ENCODE peak calls at places on chromosomes 12 and 14, in nine cellular contexts. One of them, this sample, is unnamed.

GRCh38 chr14:41609704-41610183 is 3.1 kb downstream of the LRFN5 start:
- DNase-seq in lower leg skin: peak
- DNase-seq in thoracic aorta: no peak
- DNase-seq in heart right ventricle: peak
- DNase-seq in GM20000: peak
- DNase-seq in kidney: peak
- DNase-seq in cardiac fibroblast: peak
- DNase-seq in progenitor cell of endocrine pancreas: peak
- DNase-seq in dorsolateral prefrontal cortex: peak
- DNase-seq in this sample: no peak

GRCh38 chr14:59939828-59940227 is 19.9 kb downstream of the LRRC9 start:
- DNase-seq in lower leg skin: no peak
- DNase-seq in thoracic aorta: no peak
- DNase-seq in GM20000: no peak
- DNase-seq in heart right ventricle: no peak
- DNase-seq in cardiac fibroblast: no peak
- DNase-seq in progenitor cell of endocrine pancreas: no peak
- DNase-seq in kidney: no peak
- DNase-seq in dorsolateral prefrontal cortex: no peak
- DNase-seq in this sample: no peak

GRCh38 chr14:65210118-65210826 is 108.0 kb upstream of the MAX start:
- DNase-seq in progenitor cell of endocrine pancreas: no peak
- DNase-seq in thoracic aorta: no peak
- DNase-seq in kidney: no peak
- DNase-seq in heart right ventricle: no peak
- DNase-seq in GM20000: no peak
- DNase-seq in lower leg skin: no peak
- DNase-seq in cardiac fibroblast: peak
- DNase-seq in dorsolateral prefrontal cortex: no peak
- DNase-seq in this sample: no peak

GRCh38 chr14:81474685-81475324 is 58.8 kb downstream of the SEL1L start:
- DNase-seq in progenitor cell of endocrine pancreas: no peak
- DNase-seq in dorsolateral prefrontal cortex: no peak
- DNase-seq in kidney: no peak
- DNase-seq in thoracic aorta: no peak
- DNase-seq in GM20000: no peak
- DNase-seq in lower leg skin: no peak
- DNase-seq in cardiac fibroblast: no peak
- DNase-seq in heart right ventricle: no peak
- DNase-seq in this sample: no peak

GRCh38 chr12:46933947-46934346 is 108.2 kb upstream of the SLC38A4 start:
- DNase-seq in GM20000: no peak
- DNase-seq in thoracic aorta: no peak
- DNase-seq in heart right ventricle: no peak
- DNase-seq in kidney: no peak
- DNase-seq in dorsolateral prefrontal cortex: no peak
- DNase-seq in lower leg skin: no peak
- DNase-seq in cardiac fibroblast: peak
- DNase-seq in progenitor cell of endocrine pancreas: no peak
- DNase-seq in this sample: no peak

GRCh38 chr14:77730976-77731497 is 23.1 kb downstream of the SLIRP start:
- DNase-seq in lower leg skin: no peak
- DNase-seq in heart right ventricle: no peak
- DNase-seq in cardiac fibroblast: no peak
- DNase-seq in kidney: no peak
- DNase-seq in progenitor cell of endocrine pancreas: no peak
- DNase-seq in dorsolateral prefrontal cortex: no peak
- DNase-seq in thoracic aorta: no peak
- DNase-seq in GM20000: no peak
- DNase-seq in this sample: no peak

GRCh38 chr12:113461666-113462065 is 10.0 kb downstream of the LHX5 start:
- DNase-seq in cardiac fibroblast: peak
- DNase-seq in lower leg skin: no peak
- DNase-seq in dorsolateral prefrontal cortex: no peak
- DNase-seq in progenitor cell of endocrine pancreas: no peak
- DNase-seq in heart right ventricle: no peak
- DNase-seq in kidney: no peak
- DNase-seq in thoracic aorta: no peak
- DNase-seq in GM20000: peak
- DNase-seq in this sample: no peak

GRCh38 chr12:117098361-117099217 is 627 bp downstream of the TESC start:
- DNase-seq in thoracic aorta: no peak
- DNase-seq in heart right ventricle: no peak
- DNase-seq in lower leg skin: no peak
- DNase-seq in progenitor cell of endocrine pancreas: no peak
- DNase-seq in kidney: peak
- DNase-seq in GM20000: peak
- DNase-seq in cardiac fibroblast: no peak
- DNase-seq in dorsolateral prefrontal cortex: no peak
- DNase-seq in this sample: no peak

GRCh38 chr12:91276529-91276928 is 93.9 kb upstream of the DCN start:
- DNase-seq in kidney: no peak
- DNase-seq in heart right ventricle: no peak
- DNase-seq in GM20000: no peak
- DNase-seq in dorsolateral prefrontal cortex: no peak
- DNase-seq in progenitor cell of endocrine pancreas: no peak
- DNase-seq in thoracic aorta: no peak
- DNase-seq in cardiac fibroblast: no peak
- DNase-seq in lower leg skin: no peak
- DNase-seq in this sample: no peak

GRCh38 chr12:127583041-127583440 is 683.9 kb upstream of the TMEM132C start:
- DNase-seq in GM20000: no peak
- DNase-seq in kidney: no peak
- DNase-seq in progenitor cell of endocrine pancreas: no peak
- DNase-seq in lower leg skin: no peak
- DNase-seq in cardiac fibroblast: no peak
- DNase-seq in thoracic aorta: no peak
- DNase-seq in heart right ventricle: no peak
- DNase-seq in dorsolateral prefrontal cortex: no peak
- DNase-seq in this sample: no peak

GRCh38 chr12:54357802-54358619 is 6.3 kb downstream of the GPR84 start:
- DNase-seq in dorsolateral prefrontal cortex: no peak
- DNase-seq in progenitor cell of endocrine pancreas: no peak
- DNase-seq in thoracic aorta: no peak
- DNase-seq in kidney: no peak
- DNase-seq in heart right ventricle: no peak
- DNase-seq in GM20000: peak
- DNase-seq in lower leg skin: no peak
- DNase-seq in cardiac fibroblast: peak
- DNase-seq in this sample: no peak

GRCh38 chr12:54356228-54356627 is 8.1 kb downstream of the GPR84 start:
- DNase-seq in cardiac fibroblast: no peak
- DNase-seq in thoracic aorta: no peak
- DNase-seq in dorsolateral prefrontal cortex: no peak
- DNase-seq in kidney: no peak
- DNase-seq in GM20000: no peak
- DNase-seq in progenitor cell of endocrine pancreas: no peak
- DNase-seq in heart right ventricle: no peak
- DNase-seq in lower leg skin: no peak
- DNase-seq in this sample: no peak

GRCh38 chr12:54356951-54357356 is 7.3 kb downstream of the GPR84 start:
- DNase-seq in GM20000: no peak
- DNase-seq in heart right ventricle: no peak
- DNase-seq in cardiac fibroblast: no peak
- DNase-seq in kidney: no peak
- DNase-seq in progenitor cell of endocrine pancreas: no peak
- DNase-seq in dorsolateral prefrontal cortex: no peak
- DNase-seq in lower leg skin: no peak
- DNase-seq in thoracic aorta: no peak
- DNase-seq in this sample: no peak

GRCh38 chr12:54352891-54353874 is 11.1 kb downstream of the GPR84 start:
- DNase-seq in progenitor cell of endocrine pancreas: no peak
- DNase-seq in lower leg skin: no peak
- DNase-seq in heart right ventricle: no peak
- DNase-seq in dorsolateral prefrontal cortex: no peak
- DNase-seq in cardiac fibroblast: peak
- DNase-seq in GM20000: no peak
- DNase-seq in kidney: no peak
- DNase-seq in thoracic aorta: no peak
- DNase-seq in this sample: no peak

GRCh38 chr12:54355104-54355815 is 9.0 kb downstream of the GPR84 start:
- DNase-seq in kidney: no peak
- DNase-seq in thoracic aorta: no peak
- DNase-seq in lower leg skin: no peak
- DNase-seq in progenitor cell of endocrine pancreas: no peak
- DNase-seq in cardiac fibroblast: no peak
- DNase-seq in heart right ventricle: no peak
- DNase-seq in GM20000: no peak
- DNase-seq in dorsolateral prefrontal cortex: no peak
- DNase-seq in this sample: no peak
- TF ChIP-seq CTCF in kidney: no peak
- TF ChIP-seq CTCF in thoracic aorta: no peak
- TF ChIP-seq CTCF in lower leg skin: no peak
- TF ChIP-seq CTCF in progenitor cell of endocrine pancreas: peak
- TF ChIP-seq CTCF in cardiac fibroblast: peak
- TF ChIP-seq CTCF in heart right ventricle: no peak
- TF ChIP-seq CTCF in GM20000: no peak
- TF ChIP-seq CTCF in dorsolateral prefrontal cortex: no peak
- TF ChIP-seq CTCF in this sample: no peak

GRCh38 chr14:63200767-63201166 is 3.5 kb upstream of the RHOJ start:
- DNase-seq in kidney: no peak
- DNase-seq in cardiac fibroblast: no peak
- DNase-seq in progenitor cell of endocrine pancreas: no peak
- DNase-seq in thoracic aorta: no peak
- DNase-seq in lower leg skin: no peak
- DNase-seq in dorsolateral prefrontal cortex: no peak
- DNase-seq in GM20000: no peak
- DNase-seq in heart right ventricle: no peak
- DNase-seq in this sample: no peak
- TF ChIP-seq CTCF in kidney: no peak
- TF ChIP-seq CTCF in cardiac fibroblast: no peak
- TF ChIP-seq CTCF in progenitor cell of endocrine pancreas: no peak
- TF ChIP-seq CTCF in thoracic aorta: no peak
- TF ChIP-seq CTCF in lower leg skin: no peak
- TF ChIP-seq CTCF in dorsolateral prefrontal cortex: no peak
- TF ChIP-seq CTCF in GM20000: no peak
- TF ChIP-seq CTCF in heart right ventricle: no peak
- TF ChIP-seq CTCF in this sample: no peak

DNA sequence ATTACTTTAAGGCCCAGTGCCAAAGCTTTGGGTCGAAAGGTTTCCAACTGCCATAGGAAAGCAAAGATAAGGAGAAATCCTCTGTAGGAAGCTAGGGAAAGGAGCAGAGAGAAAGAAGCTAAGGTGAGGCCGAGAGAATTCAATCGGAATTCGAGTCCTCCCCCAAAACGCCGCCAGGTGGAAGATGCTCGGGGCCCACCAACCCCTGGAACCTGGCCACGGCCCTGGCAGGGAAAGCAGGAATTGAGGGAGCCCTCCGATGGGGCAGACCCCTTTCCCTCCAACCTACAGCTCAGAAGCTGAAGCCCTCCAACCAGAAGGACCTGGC is 498 bp downstream of the GMFB start:
- DNase-seq in progenitor cell of endocrine pancreas: no peak
- DNase-seq in dorsolateral prefrontal cortex: no peak
- DNase-seq in lower leg skin: no peak
- DNase-seq in cardiac fibroblast: no peak
- DNase-seq in GM20000: no peak
- DNase-seq in thoracic aorta: no peak
- DNase-seq in heart right ventricle: no peak
- DNase-seq in kidney: no peak
- DNase-seq in this sample: no peak
- TF ChIP-seq CTCF in progenitor cell of endocrine pancreas: peak
- TF ChIP-seq CTCF in dorsolateral prefrontal cortex: no peak
- TF ChIP-seq CTCF in lower leg skin: no peak
- TF ChIP-seq CTCF in cardiac fibroblast: peak
- TF ChIP-seq CTCF in GM20000: peak
- TF ChIP-seq CTCF in thoracic aorta: no peak
- TF ChIP-seq CTCF in heart right ventricle: no peak
- TF ChIP-seq CTCF in kidney: no peak
- TF ChIP-seq CTCF in this sample: no peak

GRCh38 chr12:1429980-1430379 is 164.4 kb downstream of the FBXL14 start:
- DNase-seq in thoracic aorta: peak
- DNase-seq in kidney: no peak
- DNase-seq in heart right ventricle: no peak
- DNase-seq in lower leg skin: no peak
- DNase-seq in dorsolateral prefrontal cortex: no peak
- DNase-seq in progenitor cell of endocrine pancreas: no peak
- DNase-seq in GM20000: no peak
- DNase-seq in cardiac fibroblast: peak
- DNase-seq in this sample: no peak
- TF ChIP-seq CTCF in thoracic aorta: no peak
- TF ChIP-seq CTCF in kidney: no peak
- TF ChIP-seq CTCF in heart right ventricle: no peak
- TF ChIP-seq CTCF in lower leg skin: no peak
- TF ChIP-seq CTCF in dorsolateral prefrontal cortex: no peak
- TF ChIP-seq CTCF in progenitor cell of endocrine pancreas: no peak
- TF ChIP-seq CTCF in GM20000: no peak
- TF ChIP-seq CTCF in cardiac fibroblast: no peak
- TF ChIP-seq CTCF in this sample: no peak

DNA sequence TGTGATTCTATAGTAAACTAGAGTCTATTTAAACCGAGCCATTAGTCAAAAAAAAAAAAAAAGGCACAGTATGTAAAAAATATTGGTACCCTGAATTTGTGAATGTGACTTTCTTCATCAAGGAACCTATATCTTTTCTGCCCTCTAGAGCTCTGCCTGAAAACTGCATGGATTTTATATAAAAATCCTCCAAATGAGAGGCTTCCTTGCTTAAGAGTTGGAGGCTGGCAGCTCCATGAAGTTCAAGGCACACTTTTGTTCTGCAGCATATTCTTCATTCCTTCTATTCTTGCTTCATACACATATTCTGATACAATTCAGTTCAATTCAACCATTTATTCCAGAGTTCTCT is 23.1 kb upstream of the NKX2-8 start:
- DNase-seq in GM20000: no peak
- DNase-seq in heart right ventricle: no peak
- DNase-seq in lower leg skin: no peak
- DNase-seq in progenitor cell of endocrine pancreas: no peak
- DNase-seq in dorsolateral prefrontal cortex: no peak
- DNase-seq in cardiac fibroblast: no peak
- DNase-seq in kidney: no peak
- DNase-seq in thoracic aorta: no peak
- DNase-seq in this sample: no peak
- TF ChIP-seq CTCF in GM20000: no peak
- TF ChIP-seq CTCF in heart right ventricle: no peak
- TF ChIP-seq CTCF in lower leg skin: no peak
- TF ChIP-seq CTCF in progenitor cell of endocrine pancreas: no peak
- TF ChIP-seq CTCF in dorsolateral prefrontal cortex: no peak
- TF ChIP-seq CTCF in cardiac fibroblast: peak
- TF ChIP-seq CTCF in kidney: no peak
- TF ChIP-seq CTCF in thoracic aorta: no peak
- TF ChIP-seq CTCF in this sample: no peak

GRCh38 chr12:51361419-51362016 is 15.0 kb upstream of the CELA1 start:
- DNase-seq in GM20000: no peak
- DNase-seq in heart right ventricle: no peak
- DNase-seq in progenitor cell of endocrine pancreas: no peak
- DNase-seq in thoracic aorta: no peak
- DNase-seq in cardiac fibroblast: no peak
- DNase-seq in lower leg skin: no peak
- DNase-seq in kidney: no peak
- DNase-seq in dorsolateral prefrontal cortex: no peak
- DNase-seq in this sample: no peak
- TF ChIP-seq CTCF in GM20000: no peak
- TF ChIP-seq CTCF in heart right ventricle: no peak
- TF ChIP-seq CTCF in progenitor cell of endocrine pancreas: no peak
- TF ChIP-seq CTCF in thoracic aorta: no peak
- TF ChIP-seq CTCF in cardiac fibroblast: peak
- TF ChIP-seq CTCF in lower leg skin: no peak
- TF ChIP-seq CTCF in kidney: no peak
- TF ChIP-seq CTCF in dorsolateral prefrontal cortex: no peak
- TF ChIP-seq CTCF in this sample: no peak

GRCh38 chr12:73935817-73936216 is 601.8 kb upstream of the ATXN7L3B start:
- DNase-seq in dorsolateral prefrontal cortex: no peak
- DNase-seq in progenitor cell of endocrine pancreas: no peak
- DNase-seq in heart right ventricle: no peak
- DNase-seq in thoracic aorta: no peak
- DNase-seq in kidney: no peak
- DNase-seq in cardiac fibroblast: no peak
- DNase-seq in GM20000: no peak
- DNase-seq in lower leg skin: no peak
- DNase-seq in this sample: no peak
- TF ChIP-seq CTCF in dorsolateral prefrontal cortex: peak
- TF ChIP-seq CTCF in progenitor cell of endocrine pancreas: peak
- TF ChIP-seq CTCF in heart right ventricle: no peak
- TF ChIP-seq CTCF in thoracic aorta: no peak
- TF ChIP-seq CTCF in kidney: no peak
- TF ChIP-seq CTCF in cardiac fibroblast: no peak
- TF ChIP-seq CTCF in GM20000: no peak
- TF ChIP-seq CTCF in lower leg skin: no peak
- TF ChIP-seq CTCF in this sample: peak

This sample was measured in osteocyte.